ENCODE peak calls at places on chromosomes 16 and 17, in eight cellular contexts. H is lower leg skin, C is PC-3, D is omental fat pad, G is body of pancreas, V is ovary, L is nephron progenitor cell, K is gastrocnemius medialis. S is an unnamed sample.

GRCh38 chr17:81233811-81234505 is 4.9 kb downstream of the TEPSIN start:
- DNase-seq in D (no peak), K (no peak), H (no peak), V (no peak), C (no peak), G (no peak), L (no peak), S (no peak)

GRCh38 chr16:86926695-86927094 is 348.3 kb downstream of the FOXL1 start:
- DNase-seq in H (no peak), L (no peak), C (no peak), D (no peak), V (no peak), G (no peak), K (no peak), S (no peak)

GRCh38 chr16:86634290-86634689 is 55.9 kb downstream of the FOXL1 start:
- DNase-seq in V (no peak), D (no peak), L (no peak), K (no peak), G (no peak), H (no peak), C (peak), S (no peak)

GRCh38 chr17:75589017-75589918 is 1.7 kb downstream of the MYO15B start:
- DNase-seq in C (peak), H (peak), G (peak), L (peak), V (peak), D (peak), K (peak), S (peak)

GRCh38 chr16:57890752-57891111 is 80.2 kb downstream of the CNGB1 start:
- DNase-seq in V (no peak), G (no peak), H (no peak), K (no peak), L (no peak), C (no peak), D (no peak), S (no peak)

GRCh38 chr17:60422162-60422665 is at the start of gene CHCT1:
- DNase-seq in L (no peak), C (no peak), K (no peak), V (no peak), G (no peak), H (no peak), D (no peak), S (no peak)

GRCh38 chr17:9104370-9105041 is 83.2 kb downstream of the NTN1 start:
- DNase-seq in D (no peak), K (no peak), C (no peak), V (no peak), L (no peak), G (peak), H (no peak), S (no peak)

GRCh38 chr17:82018152-82019041 is 4.3 kb downstream of the CENPX start:
- DNase-seq in L (no peak), V (no peak), H (no peak), D (no peak), K (no peak), C (no peak), G (no peak), S (no peak)

GRCh38 chr17:55238931-55239297 is 25.8 kb upstream of the HLF start:
- DNase-seq in K (no peak), H (no peak), D (no peak), V (no peak), L (peak), G (peak), C (no peak), S (no peak)

GRCh38 chr17:80281516-80281915 is 20.9 kb downstream of the RNF213 start:
- DNase-seq in V (no peak), G (no peak), K (no peak), D (no peak), H (no peak), C (no peak), L (no peak), S (no peak)

GRCh38 chr17:34318474-34318873 is 761 bp upstream of the CCL8 start:
- DNase-seq in G (no peak), D (no peak), V (no peak), C (peak), K (no peak), L (no peak), H (no peak), S (no peak)

GRCh38 chr17:38544839-38545209 is 60.9 kb downstream of the SRCIN1 start:
- DNase-seq in C (no peak), D (no peak), L (no peak), K (no peak), V (no peak), G (no peak), H (no peak), S (no peak)

GRCh38 chr17:34990921-34991365 is 10.6 kb downstream of the LIG3 start:
- DNase-seq in V (no peak), K (no peak), H (no peak), G (peak), D (no peak), L (no peak), C (no peak), S (no peak)

GRCh38 chr16:1678500-1679098 is 520 bp downstream of the JPT2 start:
- DNase-seq in K (peak), D (no peak), H (no peak), V (peak), G (peak), L (no peak), C (peak), S (peak)

GRCh38 chr17:48162946-48163506 is 55.5 kb downstream of the SNX11 start:
- DNase-seq in K (no peak), D (no peak), G (peak), H (no peak), L (peak), V (no peak), C (peak), S (no peak)

GRCh38 chr17:82186221-82186620 is 26.4 kb downstream of the CCDC57 start:
- DNase-seq in V (no peak), C (no peak), D (no peak), G (no peak), L (no peak), K (no peak), H (no peak), S (no peak)

GRCh38 chr17:66737524-66737923 is 97.4 kb upstream of the CACNG5 start:
- DNase-seq in D (no peak), V (peak), G (no peak), L (peak), K (no peak), H (no peak), C (no peak), S (no peak)

GRCh38 chr16:85027968-85028637 is 508 bp downstream of the KIAA0513 start:
- DNase-seq in D (no peak), L (no peak), K (no peak), V (no peak), G (no peak), C (no peak), H (no peak), S (no peak)

GRCh38 chr16:69709456-69710084 is 16.8 kb downstream of the NQO1 start:
- DNase-seq in L (no peak), D (no peak), H (no peak), G (no peak), V (no peak), C (peak), K (no peak), S (no peak)

GRCh38 chr16:71974068-71974818 is 26.0 kb downstream of the PKD1L3 start:
- DNase-seq in G (no peak), H (no peak), K (no peak), V (no peak), C (no peak), D (no peak), L (no peak), S (no peak)

GRCh38 chr16:3731126-3731935 is 14.0 kb upstream of the TRAP1 start:
- DNase-seq in L (no peak), D (no peak), K (no peak), G (no peak), C (no peak), V (no peak), H (no peak), S (no peak)

GRCh38 chr16:82855471-82855870 is 228.7 kb downstream of the CDH13 start:
- DNase-seq in K (no peak), C (no peak), H (no peak), D (no peak), G (no peak), L (no peak), V (no peak), S (no peak)

GRCh38 chr16:1785846-1786170 is 3.0 kb downstream of the NUBP2 start:
- DNase-seq in H (no peak), K (no peak), L (no peak), V (no peak), D (no peak), C (no peak), G (no peak), S (no peak)

GRCh38 chr17:18315498-18316360 is 636 bp downstream of the SMCR8 start:
- DNase-seq in H (no peak), D (no peak), K (no peak), L (no peak), C (no peak), G (no peak), V (no peak), S (no peak)

GRCh38 chr16:89146211-89147005 is 25.1 kb upstream of the CDH15 start:
- DNase-seq in L (no peak), G (no peak), C (no peak), V (no peak), K (no peak), H (no peak), D (no peak), S (no peak)
- TF ChIP-seq CTCF in L (no peak), G (no peak), C (no peak), V (no peak), K (no peak), H (no peak), D (no peak), S (no peak)

GRCh38 chr16:4936181-4936990 is 562 bp downstream of the PPL start:
- DNase-seq in D (no peak), G (peak), C (peak), H (no peak), K (peak), L (peak), V (peak), S (peak)
- TF ChIP-seq CTCF in D (no peak), G (peak), C (peak), H (no peak), K (no peak), L (no peak), V (peak), S (no peak)

GRCh38 chr17:45385331-45385997 is 47.2 kb downstream of the ARHGAP27 start:
- DNase-seq in V (peak), C (peak), H (peak), D (peak), G (peak), K (peak), L (peak), S (peak)
- TF ChIP-seq CTCF in V (peak), C (peak), H (no peak), D (peak), G (peak), K (peak), L (peak), S (peak)

DNA sequence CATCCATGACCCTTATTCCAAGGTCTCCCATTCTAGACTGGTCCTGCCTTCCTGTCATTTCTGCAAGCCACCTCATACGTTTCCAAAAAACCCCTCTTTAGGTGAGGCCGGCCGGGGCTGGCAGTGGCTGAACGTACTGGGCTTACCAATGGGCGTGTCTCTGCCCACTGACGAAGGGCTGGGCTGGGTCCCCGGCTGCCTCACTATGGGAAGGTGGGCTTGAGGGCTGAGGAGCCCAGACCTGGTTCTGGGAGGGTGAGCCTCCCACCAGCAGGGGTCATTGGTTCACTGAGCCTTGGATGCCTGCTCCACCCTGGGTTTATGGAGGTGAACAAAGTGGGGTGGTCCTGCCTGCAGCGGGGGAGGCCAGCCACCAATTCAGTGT is 19.9 kb downstream of the KDM8 start:
- DNase-seq in C (no peak), V (no peak), K (no peak), H (no peak), L (no peak), G (no peak), D (no peak), S (no peak)
- TF ChIP-seq CTCF in C (no peak), V (no peak), K (no peak), H (no peak), L (no peak), G (no peak), D (no peak), S (no peak)

GRCh38 chr17:50468120-50469004 is at the start of gene CHAD:
- DNase-seq in V (no peak), L (peak), C (no peak), H (no peak), K (no peak), D (no peak), G (no peak), S (no peak)
- TF ChIP-seq CTCF in V (no peak), L (no peak), C (no peak), H (no peak), K (no peak), D (no peak), G (no peak), S (no peak)

DNA sequence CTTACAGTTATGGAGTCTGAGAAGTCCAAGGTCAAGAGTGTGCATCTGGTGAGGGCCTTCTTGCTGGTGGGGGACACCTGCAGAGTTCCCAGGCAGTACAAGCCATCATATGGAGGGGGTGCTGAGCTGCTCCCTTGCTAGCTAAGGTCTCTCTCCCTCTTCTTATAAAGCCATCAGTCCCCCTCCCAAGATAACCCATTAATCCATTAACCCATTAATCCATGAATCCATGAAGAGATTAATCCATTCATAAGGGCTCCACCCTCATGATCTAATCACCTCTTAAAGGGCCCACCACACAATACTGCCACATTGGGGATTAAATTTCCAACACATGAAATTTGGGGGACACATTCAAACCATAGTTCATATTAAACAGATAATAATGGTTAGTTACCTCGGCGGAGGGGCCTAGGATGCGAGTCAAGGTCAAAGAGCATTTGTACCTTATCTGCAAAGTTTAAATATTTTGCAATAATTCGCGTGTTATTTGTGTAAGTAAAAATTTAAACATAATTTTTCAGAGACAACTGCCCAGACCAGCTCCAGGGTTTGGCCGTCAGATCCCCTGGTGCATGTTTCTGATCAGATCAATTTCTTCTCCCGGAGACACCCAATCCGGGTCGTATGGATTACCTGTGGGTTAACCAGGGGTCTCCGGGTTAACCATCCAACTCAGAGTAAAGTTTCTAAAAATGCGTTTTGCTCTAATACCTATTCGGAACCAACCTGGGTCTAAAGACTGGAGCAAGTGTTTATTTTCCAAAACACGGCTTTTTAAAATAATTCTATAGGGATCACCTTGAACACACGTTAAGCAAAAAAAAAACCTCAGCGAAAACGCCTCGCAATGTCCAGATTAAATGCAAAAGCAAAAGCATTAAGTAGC is 740 bp upstream of the POLR3E start:
- DNase-seq in D (no peak), G (peak), H (no peak), L (peak), V (no peak), C (no peak), K (no peak), S (no peak)
- TF ChIP-seq CTCF in D (no peak), G (no peak), H (no peak), L (no peak), V (no peak), C (no peak), K (no peak), S (no peak)